ENCODE peak calls at places on chromosomes 1 and 21, in six cellular contexts. U is K562, S is GM23338, O is H1, K is GM12878, J is HepG2. P is an unnamed sample.

GRCh38 chr21:33394260-33394659 is 9.0 kb upstream of the IFNGR2 start:
- DNase-seq in U (no peak), J (no peak), S (no peak), K (no peak), O (no peak), P (no peak)

GRCh38 chr1:9825101-9826074 is 1.6 kb upstream of the CLSTN1 start:
- DNase-seq in J (peak), K (peak), U (peak), S (peak), O (peak), P (peak)

GRCh38 chr1:158972841-158973240 is 36.9 kb upstream of the IFI16 start:
- DNase-seq in O (no peak), K (no peak), S (peak), J (no peak), U (no peak), P (no peak)

GRCh38 chr1:245790441-245790840 is 635.7 kb downstream of the KIF26B start:
- DNase-seq in O (no peak), K (no peak), J (no peak), S (no peak), U (no peak), P (no peak)

GRCh38 chr1:50968021-50968883 is 1.8 kb upstream of the CDKN2C start:
- DNase-seq in U (peak), K (no peak), O (no peak), J (peak), S (peak), P (peak)

GRCh38 chr21:28605138-28605537 is 387.5 kb downstream of the LTN1 start:
- DNase-seq in O (no peak), J (no peak), K (no peak), U (no peak), S (no peak), P (no peak)

GRCh38 chr1:226664413-226665101 is 74.5 kb downstream of the ITPKB start:
- DNase-seq in U (no peak), S (no peak), K (no peak), J (no peak), O (no peak), P (no peak)

GRCh38 chr1:53573931-53574330 is 114.7 kb downstream of the DMRTB1 start:
- DNase-seq in O (no peak), S (no peak), K (no peak), J (no peak), U (no peak), P (peak)

GRCh38 chr1:163664706-163665321 is 343.1 kb downstream of the NUF2 start:
- DNase-seq in K (no peak), J (no peak), U (no peak), O (no peak), S (no peak), P (no peak)

GRCh38 chr1:16979475-16980327 is 719 bp downstream of the MFAP2 start:
- DNase-seq in O (no peak), S (peak), J (no peak), U (peak), K (no peak), P (peak)

GRCh38 chr1:219174672-219175564 is 1.2 kb downstream of the LYPLAL1 start:
- DNase-seq in S (peak), U (peak), O (no peak), J (peak), K (peak), P (no peak)

GRCh38 chr1:58849556-58849955 is 65.7 kb upstream of the JUN start:
- DNase-seq in J (no peak), O (no peak), S (no peak), K (no peak), U (no peak), P (no peak)

GRCh38 chr1:38919075-38919474 is 22.6 kb downstream of the RHBDL2 start:
- DNase-seq in J (peak), K (no peak), U (no peak), O (no peak), S (no peak), P (no peak)

GRCh38 chr1:183029591-183030000 is 6.4 kb downstream of the LAMC1 start:
- DNase-seq in O (no peak), U (no peak), K (no peak), J (peak), S (no peak), P (no peak)

GRCh38 chr1:211343607-211344334 is 17.1 kb downstream of the TRAF5 start:
- DNase-seq in S (no peak), K (no peak), U (no peak), J (no peak), O (no peak), P (no peak)
- TF ChIP-seq CREB1 in S (no peak), K (no peak), U (no peak), J (no peak), O (no peak), P (no peak)

GRCh38 chr21:15667010-15667409 is 62.8 kb upstream of the USP25 start:
- DNase-seq in K (no peak), O (no peak), U (no peak), J (no peak), S (no peak), P (no peak)
- TF ChIP-seq CREB1 in K (no peak), O (no peak), U (no peak), J (no peak), S (no peak), P (no peak)

GRCh38 chr1:167878372-167879160 is 35.4 kb downstream of the ADCY10 start:
- DNase-seq in K (no peak), U (peak), S (peak), O (no peak), J (peak), P (no peak)

GRCh38 chr1:167880570-167880969 is 33.4 kb downstream of the ADCY10 start:
- DNase-seq in O (no peak), S (no peak), U (no peak), J (no peak), K (no peak), P (no peak)

GRCh38 chr1:167882376-167882775 is 31.6 kb downstream of the ADCY10 start:
- DNase-seq in J (no peak), O (no peak), S (no peak), U (no peak), K (no peak), P (no peak)

GRCh38 chr1:167881069-167881468 is 32.9 kb downstream of the ADCY10 start:
- DNase-seq in S (no peak), K (no peak), J (no peak), O (no peak), U (no peak), P (no peak)

GRCh38 chr1:167881786-167882185 is 32.1 kb downstream of the ADCY10 start:
- DNase-seq in S (no peak), K (no peak), U (no peak), J (peak), O (no peak), P (no peak)
- TF ChIP-seq CREB1 in S (no peak), K (no peak), U (no peak), J (no peak), O (no peak), P (no peak)

GRCh38 chr1:117695796-117696505 is 90.1 kb downstream of the TENT5C start:
- DNase-seq in S (peak), U (no peak), J (no peak), O (no peak), K (no peak), P (no peak)

GRCh38 chr1:117697220-117697781 is 91.5 kb downstream of the TENT5C start:
- DNase-seq in S (no peak), U (no peak), J (no peak), K (no peak), O (no peak), P (no peak)

GRCh38 chr1:117698398-117699160 is 92.7 kb downstream of the TENT5C start:
- DNase-seq in O (no peak), J (no peak), K (no peak), U (no peak), S (no peak), P (no peak)

GRCh38 chr1:117694543-117694942 is 88.7 kb downstream of the TENT5C start:
- DNase-seq in U (no peak), K (no peak), O (no peak), J (no peak), S (no peak), P (no peak)

DNA sequence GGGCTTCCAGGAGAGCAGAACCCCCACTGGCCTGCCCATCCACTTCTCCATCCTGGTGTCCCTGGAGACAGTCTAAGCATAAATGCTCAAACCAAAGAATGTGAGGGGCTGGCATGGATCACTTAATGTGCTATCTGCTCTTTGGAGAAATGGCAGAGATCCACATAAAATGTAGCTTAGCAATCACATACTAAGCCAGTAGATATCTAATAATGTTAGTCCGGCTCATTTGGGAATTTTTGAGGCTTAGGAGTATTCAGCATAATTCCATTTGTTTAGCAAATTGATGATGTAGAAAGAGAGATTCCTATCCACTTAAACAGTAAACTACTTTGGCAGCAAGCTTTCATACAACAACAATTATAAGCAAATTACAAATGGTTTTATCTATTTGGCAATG is 90.7 kb downstream of the TENT5C start:
- DNase-seq in U (no peak), S (no peak), J (no peak), K (no peak), O (no peak), P (no peak)
- TF ChIP-seq CREB1 in U (no peak), S (no peak), J (no peak), K (no peak), O (no peak), P (no peak)

GRCh38 chr1:6004412-6005123 is 12.3 kb upstream of the NPHP4 start:
- DNase-seq in U (no peak), S (no peak), K (no peak), J (no peak), O (no peak), P (no peak)

GRCh38 chr1:6006882-6007281 is 14.7 kb upstream of the NPHP4 start:
- DNase-seq in O (no peak), S (no peak), K (no peak), J (no peak), U (peak), P (peak)

GRCh38 chr1:6007318-6008083 is 15.3 kb upstream of the NPHP4 start:
- DNase-seq in K (no peak), J (no peak), U (peak), S (peak), O (no peak), P (peak)

GRCh38 chr1:6003568-6004411 is 11.6 kb upstream of the NPHP4 start:
- DNase-seq in O (no peak), S (no peak), K (no peak), U (no peak), J (peak), P (peak)

DNA sequence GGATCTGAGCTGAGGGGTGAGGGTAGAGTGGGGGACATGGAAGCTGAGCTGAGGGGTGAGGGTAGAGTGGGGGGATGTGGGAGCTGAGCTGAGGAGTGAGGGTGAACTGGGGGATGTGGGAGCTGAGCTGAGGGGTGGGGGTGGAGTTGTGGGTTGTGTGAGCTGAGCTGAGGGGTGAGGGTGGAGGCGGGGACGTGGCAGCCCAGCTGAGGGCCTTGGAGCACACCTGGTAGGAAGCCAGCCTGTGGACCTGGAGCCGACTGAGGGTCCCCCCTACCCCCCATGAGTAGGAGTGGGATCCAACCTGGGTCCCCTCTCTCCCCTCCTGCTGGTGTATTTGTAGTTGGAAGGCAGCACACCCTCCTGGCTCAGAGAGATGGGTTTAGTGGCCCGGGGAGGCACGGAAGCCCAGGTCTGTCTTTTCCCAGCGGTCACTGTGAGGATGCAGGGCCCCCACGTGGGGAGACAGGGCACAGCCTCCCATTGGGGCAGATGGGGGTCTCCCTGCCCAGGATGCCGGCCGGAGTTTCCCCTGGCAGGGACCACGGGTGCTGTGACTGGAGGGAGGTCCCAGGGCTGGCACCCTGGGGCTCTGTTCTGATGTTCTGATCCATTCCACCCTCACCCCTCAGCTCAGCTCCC is 13.2 kb upstream of the NPHP4 start:
- DNase-seq in O (no peak), J (no peak), K (no peak), U (peak), S (no peak), P (no peak)
- TF ChIP-seq CREB1 in O (no peak), J (no peak), K (no peak), U (no peak), S (no peak), P (no peak)

DNA sequence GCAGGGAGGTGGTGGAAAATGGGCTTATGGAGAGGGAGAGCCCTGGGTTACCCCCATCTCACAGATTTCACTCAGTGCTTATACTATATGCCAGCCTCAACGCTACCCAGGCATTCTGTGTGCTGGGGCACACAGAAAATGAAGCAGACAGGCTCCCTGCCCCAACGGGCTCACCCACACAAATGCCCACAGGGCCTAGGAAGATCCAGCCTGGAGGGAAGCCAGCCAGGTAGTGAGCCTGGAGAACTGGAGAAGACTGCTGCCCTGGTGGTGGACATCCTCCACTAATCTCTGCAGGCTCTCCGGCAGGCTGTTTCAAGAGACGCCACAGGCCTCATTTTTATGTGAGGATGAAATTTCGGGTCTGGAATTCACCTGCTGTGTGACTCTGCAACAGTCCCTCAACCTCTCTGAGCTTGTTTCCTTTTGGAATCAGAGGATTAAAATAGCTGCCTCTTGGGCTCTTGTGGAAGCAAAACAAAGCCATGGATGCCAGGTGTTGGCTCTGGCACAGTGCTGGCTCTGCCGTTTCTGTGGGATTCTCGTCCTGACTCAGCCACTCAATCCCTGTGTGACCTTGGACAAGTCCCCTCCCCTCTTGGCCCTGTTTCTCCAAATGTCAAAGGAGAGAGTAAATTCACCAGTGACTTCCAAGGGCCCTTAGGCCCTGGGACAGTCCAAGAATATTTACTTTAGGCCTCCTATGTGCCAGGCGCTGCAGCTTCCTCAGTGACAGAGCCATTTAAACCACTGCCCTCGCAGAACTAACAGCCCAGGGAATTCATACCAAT is 3.6 kb downstream of the PAQR7 start:
- DNase-seq in J (no peak), S (no peak), O (no peak), U (no peak), K (no peak), P (peak)
- TF ChIP-seq CREB1 in J (no peak), S (no peak), O (no peak), U (no peak), K (no peak), P (no peak)

DNA sequence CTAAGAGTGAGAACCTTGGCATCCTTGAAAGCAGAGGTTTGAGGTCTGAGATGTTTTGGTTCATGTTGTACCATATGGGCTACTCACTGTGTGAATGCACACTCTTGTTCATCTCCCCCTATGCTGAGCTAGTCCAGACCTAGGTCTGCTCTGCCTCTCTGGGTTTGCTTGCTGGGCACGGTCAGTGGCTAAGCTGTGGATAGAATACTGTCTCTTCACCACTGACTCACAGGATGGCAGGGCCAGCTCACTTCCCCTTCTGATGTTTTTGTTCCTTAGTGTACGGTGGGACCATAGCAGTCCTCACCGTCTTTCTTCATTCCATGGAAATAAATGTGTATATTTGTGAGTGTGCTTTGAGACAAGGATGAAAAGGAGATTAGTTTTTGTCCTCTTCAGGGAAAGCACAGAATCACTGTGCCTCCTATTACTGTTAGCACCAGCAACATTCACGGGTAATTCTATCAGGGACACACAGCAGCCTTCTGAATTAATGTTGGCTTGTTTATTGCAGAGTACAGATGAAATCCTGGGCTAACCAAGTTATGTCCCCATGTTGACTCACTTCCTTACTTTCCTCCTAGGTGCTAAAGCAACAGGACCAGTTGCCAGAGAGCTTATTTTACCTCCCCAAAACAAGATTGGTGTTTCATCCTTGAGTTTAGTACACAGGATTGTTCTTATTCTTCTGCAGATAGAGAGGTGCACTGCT is 56.9 kb upstream of the IVNS1ABP start:
- DNase-seq in O (no peak), J (no peak), U (no peak), K (no peak), S (no peak), P (no peak)
- TF ChIP-seq CREB1 in O (no peak), J (no peak), U (no peak), K (no peak), S (no peak), P (no peak)

DNA sequence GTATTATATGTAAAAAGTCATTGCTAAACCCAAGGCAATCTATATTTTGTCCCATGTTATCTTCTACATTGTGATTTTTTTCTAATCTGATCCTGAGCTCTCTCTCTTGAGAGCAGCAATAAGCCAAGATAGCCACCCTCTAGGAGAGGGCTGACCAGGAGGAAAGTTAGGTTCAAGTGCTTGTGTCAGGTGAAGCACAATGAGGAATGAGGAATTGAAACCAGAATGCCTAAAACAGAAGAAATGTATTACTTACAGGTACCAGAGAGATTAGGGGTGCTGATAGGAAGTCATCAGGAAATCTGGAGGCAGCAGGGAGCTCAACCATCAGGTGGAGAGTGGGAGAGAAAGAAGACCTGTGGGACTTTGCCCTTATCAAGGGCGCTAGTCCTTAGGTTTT is 85.5 kb upstream of the BARHL2 start:
- DNase-seq in U (no peak), S (no peak), K (no peak), O (no peak), J (no peak), P (no peak)
- TF ChIP-seq CREB1 in U (no peak), S (no peak), K (no peak), O (no peak), J (no peak), P (no peak)

GRCh38 chr1:24191860-24192259 is 4.8 kb upstream of the IFNLR1 start:
- DNase-seq in U (no peak), K (no peak), S (no peak), O (no peak), J (no peak), P (no peak)
- TF ChIP-seq CREB1 in U (no peak), K (peak), S (no peak), O (no peak), J (no peak), P (no peak)

DNA sequence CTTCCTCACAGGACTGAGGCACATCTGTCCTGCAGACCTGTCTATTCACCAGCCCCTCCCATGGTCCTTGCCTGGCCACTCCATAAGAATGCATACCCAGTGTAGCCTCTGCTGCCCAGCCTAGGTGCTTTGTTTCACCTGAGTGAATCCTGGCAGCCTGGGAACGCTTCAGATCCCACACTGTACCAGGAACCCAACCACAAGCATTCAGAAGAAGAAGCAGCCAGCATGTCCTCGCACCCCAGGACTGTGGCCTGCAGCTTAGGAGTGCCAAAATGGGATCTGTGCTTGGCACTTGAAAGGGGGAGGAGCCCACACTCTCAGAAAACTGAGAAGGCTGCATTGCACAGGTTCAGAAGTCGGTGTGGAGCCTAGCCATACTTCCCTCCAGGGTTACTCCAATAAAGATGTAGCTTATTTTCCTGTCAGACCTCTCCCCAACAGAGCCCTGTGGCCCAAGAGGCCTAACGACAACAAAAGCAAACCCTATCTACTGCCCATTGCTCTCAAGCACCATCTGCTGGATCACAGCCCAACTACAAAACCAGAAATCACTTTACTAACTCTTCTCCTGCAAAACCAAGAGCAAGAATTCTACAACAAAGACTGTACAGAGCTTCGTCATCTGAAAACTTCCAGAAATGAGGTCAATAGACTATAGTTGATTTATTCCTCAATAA is 923.1 kb upstream of the NEGR1 start:
- DNase-seq in J (no peak), S (peak), K (no peak), O (no peak), U (no peak), P (peak)
- TF ChIP-seq CREB1 in J (no peak), S (no peak), K (no peak), O (no peak), U (no peak), P (no peak)